ENCODE peak calls at places on chromosomes 3 and 15, in six cellular contexts. O is left ventricle myocardium inferior; U is heart left ventricle; K is colonic mucosa; M is upper lobe of right lung; D is naive thymus-derived CD4-positive, alpha-beta T cell. J is an unnamed sample. For H3K4me1 and H3K27me3, the result is how much of the 10 kb centered on the place peaks cover.

GRCh38 chr3:126716057-126716456 is 12.0 kb downstream of the CHCHD6 start:
- DNase-seq in O (no peak), U (no peak), K (no peak), M (no peak), D (no peak), J (no peak)

GRCh38 chr3:45771831-45772230 is 24.5 kb downstream of the SLC6A20 start:
- DNase-seq in O (no peak), U (no peak), K (no peak), M (no peak), D (no peak), J (no peak)

GRCh38 chr15:56988219-56988618 is 69.8 kb downstream of the TCF12 start:
- DNase-seq in O (no peak), U (no peak), K (no peak), M (no peak), D (no peak), J (no peak)

GRCh38 chr15:74242296-74242929 is 6.3 kb downstream of the CCDC33 start:
- DNase-seq in O (no peak), U (no peak), K (no peak), M (no peak), D (no peak), J (no peak)

GRCh38 chr3:122843604-122844003 is 48.7 kb downstream of the SLC49A4 start:
- DNase-seq in O (no peak), U (no peak), K (no peak), M (no peak), D (no peak), J (no peak)

GRCh38 chr3:112090899-112091586 is 4.9 kb downstream of the C3orf52 start:
- DNase-seq in O (no peak), U (no peak), K (peak), M (no peak), D (no peak), J (no peak)

GRCh38 chr3:32934150-32934742 is 17.2 kb upstream of the CCR4 start:
- DNase-seq in O (no peak), U (no peak), K (peak), M (peak), D (no peak), J (no peak)

GRCh38 chr3:81554805-81555204 is 206.6 kb downstream of the GBE1 start:
- DNase-seq in O (no peak), U (peak), K (no peak), M (no peak), D (no peak), J (no peak)

GRCh38 chr3:156389151-156389760 is 165.7 kb downstream of the SSR3 start:
- DNase-seq in O (peak), U (peak), K (no peak), M (no peak), D (no peak), J (no peak)

GRCh38 chr3:114518409-114518808 is 224.6 kb downstream of the TIGIT start:
- DNase-seq in O (no peak), U (no peak), K (no peak), M (no peak), D (no peak), J (no peak)

GRCh38 chr3:171260430-171260829 is 199.8 kb downstream of the TNIK start:
- DNase-seq in O (no peak), U (no peak), K (no peak), M (no peak), D (no peak), J (no peak)

GRCh38 chr15:92647467-92648163 is 8.0 kb downstream of the FAM174B start:
- DNase-seq in O (no peak), U (no peak), K (no peak), M (no peak), D (no peak), J (no peak)

GRCh38 chr3:178297204-178297603 is 239.0 kb upstream of the KCNMB2 start:
- DNase-seq in O (no peak), U (no peak), K (no peak), M (no peak), D (no peak), J (no peak)

GRCh38 chr3:125042725-125043406 is 12.9 kb downstream of the HEG1 start:
- DNase-seq in O (peak), U (peak), K (no peak), M (no peak), D (no peak), J (peak)

GRCh38 chr3:56790016-56790950 is 11.5 kb downstream of the ARHGEF3 start:
- DNase-seq in O (no peak), U (peak), K (no peak), M (no peak), D (peak), J (no peak)

GRCh38 chr3:3296858-3297430 is 117.5 kb upstream of the CRBN start:
- DNase-seq in O (no peak), U (no peak), K (no peak), M (no peak), D (peak), J (no peak)

GRCh38 chr15:58276924-58277323 is 138.7 kb downstream of the AQP9 start:
- DNase-seq in O (no peak), U (no peak), K (no peak), M (no peak), D (no peak), J (no peak)

GRCh38 chr3:154602241-154602640 is 172.3 kb upstream of the GPR149 start:
- DNase-seq in O (no peak), U (no peak), K (no peak), M (no peak), D (no peak), J (no peak)

GRCh38 chr3:152298393-152299242 is 29.9 kb downstream of the MBNL1 start:
- DNase-seq in O (peak), U (peak), K (peak), M (peak), D (peak), J (peak)

GRCh38 chr3:9947025-9947995 is 4.9 kb downstream of the PRRT3 start:
- DNase-seq in O (peak), U (peak), K (peak), M (peak), D (no peak), J (peak)

GRCh38 chr3:64188810-64189560 is 36.3 kb downstream of the PRICKLE2 start:
- DNase-seq in O (no peak), U (no peak), K (no peak), M (no peak), D (no peak), J (no peak)

GRCh38 chr3:4584537-4585249 is 91.5 kb downstream of the ITPR1 start:
- DNase-seq in O (no peak), U (no peak), K (no peak), M (no peak), D (peak), J (no peak)

GRCh38 chr3:10337323-10338163 is 16.6 kb upstream of the SEC13 start:
- DNase-seq in O (no peak), U (peak), K (no peak), M (no peak), D (no peak), J (no peak)

GRCh38 chr3:186411089-186411488 is 49.1 kb upstream of the DGKG start:
- DNase-seq in O (no peak), U (no peak), K (no peak), M (no peak), D (no peak), J (no peak)

GRCh38 chr3:142844339-142844977 is 44.4 kb downstream of the PCOLCE2 start:
- DNase-seq in O (no peak), U (no peak), K (no peak), M (no peak), D (no peak), J (no peak)

GRCh38 chr15:100705841-100706240 is 103.5 kb downstream of the ASB7 start:
- DNase-seq in O (no peak), U (no peak), K (no peak), M (peak), D (no peak), J (no peak)

GRCh38 chr3:58119221-58119620 is 91.6 kb downstream of the DNASE1L3 start:
- DNase-seq in O (no peak), U (no peak), K (no peak), M (no peak), D (no peak), J (no peak)

GRCh38 chr3:42072583-42072924 is 18.6 kb upstream of the TRAK1 start:
- DNase-seq in O (no peak), U (no peak), K (no peak), M (no peak), D (no peak), J (no peak)

GRCh38 chr3:81549388-81549787 is 212.1 kb downstream of the GBE1 start:
- DNase-seq in O (no peak), U (no peak), K (no peak), M (no peak), D (no peak), J (no peak)

GRCh38 chr3:42412526-42413155 is 2.2 kb upstream of the LYZL4 start:
- DNase-seq in O (no peak), U (no peak), K (no peak), M (no peak), D (no peak), J (no peak)

GRCh38 chr3:100399341-100400071 is 1.4 kb downstream of the TOMM70 start:
- DNase-seq in O (no peak), U (no peak), K (no peak), M (no peak), D (no peak), J (no peak)

GRCh38 chr15:85457392-85457968 is 77.1 kb downstream of the AKAP13 start:
- DNase-seq in O (no peak), U (no peak), K (no peak), M (no peak), D (no peak), J (no peak)

GRCh38 chr15:25501828-25502446 is 63.1 kb upstream of the UBE3A start:
- DNase-seq in O (no peak), U (no peak), K (no peak), M (no peak), D (peak), J (no peak)

GRCh38 chr3:64578797-64579196 is 109.0 kb downstream of the ADAMTS9 start:
- DNase-seq in O (no peak), U (no peak), K (no peak), M (no peak), D (no peak), J (no peak)

GRCh38 chr15:63815211-63815610 is 18.5 kb downstream of the HERC1 start:
- DNase-seq in O (no peak), U (no peak), K (no peak), M (no peak), D (no peak), J (no peak)
- H3K4me1 ChIP-seq in O (half or more), U (under half), K (under half), M (half or more), D (under half), J (half or more)

GRCh38 chr15:88894819-88895767 is at the start of gene HAPLN3:
- DNase-seq in O (no peak), U (no peak), K (peak), M (no peak), D (peak), J (no peak)
- H3K27me3 ChIP-seq in O (under half), U (under half), K (under half), M (under half), D (under half), J (under half)

GRCh38 chr15:60087561-60087960 is 83.5 kb downstream of the FOXB1 start:
- DNase-seq in O (no peak), U (no peak), K (no peak), M (no peak), D (no peak), J (no peak)
- H3K4me1 ChIP-seq in O (under half), U (under half), K (under half), M (under half), D (under half), J (under half)

GRCh38 chr15:71798641-71799040 is 11.7 kb upstream of the NR2E3 start:
- DNase-seq in O (no peak), U (no peak), K (no peak), M (peak), D (no peak), J (no peak)
- H3K27me3 ChIP-seq in O (under half), U (under half), K (under half), M (under half), D (under half), J (under half)

GRCh38 chr15:98654790-98655360 is 6.5 kb downstream of the IGF1R start:
- DNase-seq in O (no peak), U (no peak), K (no peak), M (no peak), D (no peak), J (no peak)
- H3K4me1 ChIP-seq in O (half or more), U (under half), K (under half), M (under half), D (under half), J (under half)

GRCh38 chr3:147415337-147415736 is 6.2 kb downstream of the ZIC1 start:
- DNase-seq in O (no peak), U (no peak), K (no peak), M (no peak), D (no peak), J (no peak)
- H3K27me3 ChIP-seq in O (half or more), U (half or more), K (half or more), M (half or more), D (under half), J (under half)

GRCh38 chr15:26767169-26767670 is 5.6 kb downstream of the GABRB3 start:
- DNase-seq in O (no peak), U (no peak), K (no peak), M (no peak), D (no peak), J (no peak)

GRCh38 chr15:26771917-26772587 is 814 bp downstream of the GABRB3 start:
- DNase-seq in O (no peak), U (no peak), K (no peak), M (no peak), D (no peak), J (no peak)

GRCh38 chr15:26771168-26771916 is 1.5 kb downstream of the GABRB3 start:
- DNase-seq in O (peak), U (peak), K (no peak), M (peak), D (no peak), J (no peak)

DNA sequence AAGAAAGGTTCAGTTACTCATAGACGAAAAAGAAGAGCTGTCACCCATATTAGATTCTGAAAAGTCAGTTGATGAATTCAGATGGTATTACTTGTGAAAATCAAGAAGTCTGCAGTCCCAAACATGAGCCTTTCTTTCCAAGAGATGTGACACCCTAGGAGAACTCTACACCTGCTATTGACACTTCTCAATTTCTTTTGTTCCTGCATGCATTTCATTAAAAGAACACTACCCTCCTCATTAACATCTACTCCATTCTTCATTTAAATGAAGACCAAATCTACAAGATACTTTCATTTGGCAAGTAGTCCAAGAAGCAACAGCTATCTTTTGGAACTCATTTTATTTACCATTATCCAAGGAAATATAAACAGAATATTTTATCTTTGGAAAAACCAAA is 6.6 kb downstream of the GABRB3 start:
- DNase-seq in O (no peak), U (no peak), K (no peak), M (no peak), D (no peak), J (no peak)
- H3K4me1 ChIP-seq in O (under half), U (under half), K (under half), M (under half), D (under half), J (under half)

DNA sequence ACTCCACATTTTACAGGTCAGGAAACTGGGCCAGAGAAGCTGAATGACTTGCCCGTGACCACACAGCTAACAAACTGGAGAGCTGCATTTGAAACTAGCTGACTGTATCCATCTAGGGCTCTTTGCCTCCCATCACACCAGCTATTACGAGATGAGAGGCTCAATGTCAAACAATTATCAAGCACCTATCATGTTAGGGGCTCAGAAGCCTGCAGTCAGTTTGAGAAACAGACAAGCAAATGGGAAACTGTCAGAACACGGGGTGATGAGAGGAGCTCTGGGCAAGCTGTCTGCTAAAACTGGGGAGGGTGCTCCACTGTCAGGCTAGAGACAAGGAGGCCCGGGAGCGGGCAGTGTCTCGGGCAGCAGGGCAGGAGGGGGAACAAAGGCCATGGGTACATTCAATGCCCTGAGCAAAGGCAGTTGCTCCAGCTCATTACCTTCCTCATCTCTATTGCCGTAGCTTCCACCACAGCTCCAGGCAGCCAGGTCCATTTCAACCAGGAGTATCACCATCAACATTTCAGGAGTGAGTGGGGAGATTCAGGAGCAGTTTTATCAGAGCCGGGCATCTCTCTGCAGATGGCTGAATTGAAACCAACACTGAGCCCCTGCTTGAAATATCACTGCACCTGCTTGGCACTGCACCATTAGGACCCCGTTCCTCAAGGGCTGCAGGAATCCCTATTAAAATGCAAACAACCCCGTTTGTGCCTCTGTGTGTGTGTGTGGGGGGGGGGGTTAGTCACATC is 122.6 kb downstream of the RAB11A start:
- DNase-seq in O (no peak), U (no peak), K (no peak), M (no peak), D (no peak), J (no peak)
- H3K27me3 ChIP-seq in O (half or more), U (under half), K (under half), M (under half), D (under half), J (under half)

DNA sequence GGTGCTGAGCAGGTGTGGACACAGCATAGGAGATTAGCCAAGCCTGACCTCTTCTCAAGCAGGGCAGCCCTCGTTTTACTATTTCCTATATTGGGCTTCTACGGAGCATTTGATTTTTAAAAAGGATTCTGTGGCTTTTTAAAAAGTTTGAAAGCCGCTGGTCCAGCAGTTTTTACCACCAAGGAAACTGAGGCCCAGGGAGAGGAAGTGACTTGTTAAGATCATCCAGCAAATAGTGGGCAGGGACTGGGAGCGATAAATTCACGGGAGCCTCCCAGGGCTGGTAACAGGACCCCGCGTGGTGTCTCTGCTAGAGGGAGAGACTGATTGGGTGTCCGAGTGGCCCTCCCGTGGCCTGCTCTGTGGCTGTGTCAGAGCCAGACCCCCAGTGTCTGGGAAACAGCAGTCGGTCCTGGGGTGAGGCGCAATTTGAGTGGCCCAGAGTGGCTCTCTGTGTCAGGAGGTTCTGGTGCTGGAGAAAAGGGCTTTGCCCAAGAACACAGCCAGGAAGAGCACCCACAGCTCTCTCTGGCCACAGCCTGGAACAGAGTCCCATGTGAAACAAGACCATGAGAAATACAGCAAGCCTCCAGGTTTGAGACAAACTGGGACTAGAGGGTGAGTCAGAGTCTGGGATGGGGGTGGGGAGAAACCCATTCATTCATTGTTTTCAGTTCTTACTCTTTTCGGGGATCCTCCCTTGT is 4.2 kb downstream of the FURIN start:
- DNase-seq in O (no peak), U (no peak), K (peak), M (no peak), D (no peak), J (peak)
- H3K4me1 ChIP-seq in O (half or more), U (under half), K (under half), M (half or more), D (under half), J (under half)

DNA sequence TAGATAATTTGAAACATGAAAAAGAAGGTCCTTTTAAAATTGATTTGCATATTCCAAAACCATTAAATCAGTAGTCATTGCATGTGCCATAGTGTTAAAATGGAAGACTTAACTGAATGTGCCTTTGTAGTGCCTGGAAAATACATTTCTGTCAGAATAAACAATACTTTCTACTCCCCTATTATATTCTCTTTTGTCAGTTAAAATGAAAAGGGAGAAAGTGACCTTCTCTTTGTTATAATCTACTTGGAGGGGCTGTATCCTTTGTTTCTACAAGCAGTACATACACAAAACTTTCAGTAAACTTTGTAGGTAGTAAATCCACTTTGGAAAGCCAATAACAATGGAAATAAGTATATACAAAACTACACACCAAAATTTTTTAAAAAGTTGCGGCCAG is 189.5 kb downstream of the NLGN1 start:
- DNase-seq in O (no peak), U (no peak), K (no peak), M (no peak), D (no peak), J (no peak)
- H3K27me3 ChIP-seq in O (under half), U (under half), K (under half), M (under half), D (under half), J (under half)